ENCODE peak calls at places on chromosomes 16 and 17, in ten cellular contexts. S is colonic mucosa, O is dorsolateral prefrontal cortex, H is psoas muscle, U is prostate gland, J is heart right ventricle, B is thoracic aorta, L is body of pancreas, E is SJSA1, R is esophagus muscularis mucosa. D is an unnamed sample.

GRCh38 chr17:17648762-17649161 is 32.5 kb upstream of the RAI1 start:
- DNase-seq in S (no peak), O (no peak), H (no peak), U (no peak), J (no peak), B (no peak), L (no peak), E (peak; percentile 51), R (no peak), D (peak; percentile 57)

GRCh38 chr16:70254095-70254964 is 2.6 kb upstream of the EXOSC6 start:
- DNase-seq in S (no peak), O (no peak), H (no peak), U (no peak), J (no peak), B (no peak), L (no peak), E (no peak), R (no peak), D (no peak)

GRCh38 chr17:73513426-73513825 is 130.8 kb downstream of the SDK2 start:
- DNase-seq in S (no peak), O (peak; percentile 41), H (no peak), U (no peak), J (no peak), B (no peak), L (no peak), E (no peak), R (no peak), D (no peak)

GRCh38 chr16:77675464-77676324 is 46.6 kb upstream of the NUDT7 start:
- DNase-seq in S (peak; percentile 75), O (peak; percentile 46), H (peak; percentile 25), U (peak; percentile 75), J (peak; percentile 71), B (peak; percentile 47), L (peak; percentile 73), E (peak; percentile 58), R (peak; percentile 95), D (peak; percentile 67)

GRCh38 chr17:65297384-65297783 is 160.2 kb downstream of the RGS9 start:
- DNase-seq in S (no peak), O (no peak), H (no peak), U (no peak), J (no peak), B (no peak), L (no peak), E (no peak), R (no peak), D (no peak)

GRCh38 chr17:68349157-68349556 is 57.9 kb downstream of the ARSG start:
- DNase-seq in S (no peak), O (no peak), H (no peak), U (no peak), J (no peak), B (no peak), L (no peak), E (no peak), R (no peak), D (no peak)

GRCh38 chr17:79811036-79811887 is 14.4 kb upstream of the CBX8 start:
- DNase-seq in S (no peak), O (no peak), H (no peak), U (no peak), J (no peak), B (no peak), L (peak; percentile 43), E (peak; percentile 68), R (no peak), D (no peak)

GRCh38 chr17:37191219-37191618 is 184.6 kb upstream of the C17orf78 start:
- DNase-seq in S (no peak), O (no peak), H (no peak), U (no peak), J (no peak), B (no peak), L (no peak), E (no peak), R (no peak), D (no peak)

GRCh38 chr17:77610980-77611641 is 347.4 kb upstream of the TNRC6C start:
- DNase-seq in S (no peak), O (no peak), H (no peak), U (no peak), J (no peak), B (no peak), L (no peak), E (no peak), R (no peak), D (no peak)

GRCh38 chr17:77049440-77049839 is 91.3 kb upstream of the SEC14L1 start:
- DNase-seq in S (no peak), O (no peak), H (no peak), U (no peak), J (no peak), B (no peak), L (no peak), E (no peak), R (no peak), D (no peak)

GRCh38 chr17:76867578-76868175 is 527 bp upstream of the MGAT5B start:
- DNase-seq in S (no peak), O (peak; percentile 50), H (no peak), U (no peak), J (no peak), B (no peak), L (no peak), E (peak; percentile 78), R (no peak), D (no peak)

GRCh38 chr17:40559016-40559853 is 6.0 kb downstream of the CCR7 start:
- DNase-seq in S (no peak), O (peak; percentile 79), H (no peak), U (peak; percentile 84), J (no peak), B (no peak), L (no peak), E (no peak), R (peak; percentile 83), D (no peak)

DNA sequence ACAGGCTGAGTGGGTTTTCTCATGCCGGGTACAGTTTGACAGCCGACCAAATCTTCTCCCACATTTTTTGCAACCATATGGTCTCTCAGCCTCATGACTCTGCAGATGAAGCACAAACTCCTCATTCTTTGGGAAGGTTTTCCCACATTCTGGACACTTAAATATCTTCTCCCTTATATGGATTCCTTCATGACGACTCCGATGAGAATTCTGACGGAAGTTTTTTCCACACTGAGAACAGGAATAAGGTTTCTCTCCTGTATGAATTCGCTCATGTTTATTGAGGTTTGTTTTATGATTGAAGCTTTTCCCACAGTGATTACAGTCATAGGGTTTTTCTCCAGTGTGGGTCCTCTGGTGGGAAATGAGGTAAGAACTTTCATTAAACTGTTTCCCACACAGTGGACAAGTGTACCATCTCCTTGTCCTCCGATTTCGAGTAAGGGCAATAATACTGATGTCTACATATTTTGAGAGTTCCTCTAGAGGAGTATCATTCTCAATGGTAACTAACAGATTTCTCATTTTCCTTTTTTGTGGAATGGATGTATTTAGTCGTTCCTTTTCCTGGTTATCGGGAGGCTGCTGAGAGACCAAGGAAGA is 10.9 kb downstream of the ZNF200 start:
- DNase-seq in S (no peak), O (no peak), H (no peak), U (no peak), J (no peak), B (no peak), L (no peak), E (peak; percentile 20), R (no peak), D (no peak)
- H3K4me3 ChIP-seq in S (no peak overlapping the region), O (no peak overlapping the region), H (no peak overlapping the region), U (no peak overlapping the region), J (no peak overlapping the region), B (no peak overlapping the region), L (no peak overlapping the region), E (no peak overlapping the region), R (no peak overlapping the region), D (no peak overlapping the region)

DNA sequence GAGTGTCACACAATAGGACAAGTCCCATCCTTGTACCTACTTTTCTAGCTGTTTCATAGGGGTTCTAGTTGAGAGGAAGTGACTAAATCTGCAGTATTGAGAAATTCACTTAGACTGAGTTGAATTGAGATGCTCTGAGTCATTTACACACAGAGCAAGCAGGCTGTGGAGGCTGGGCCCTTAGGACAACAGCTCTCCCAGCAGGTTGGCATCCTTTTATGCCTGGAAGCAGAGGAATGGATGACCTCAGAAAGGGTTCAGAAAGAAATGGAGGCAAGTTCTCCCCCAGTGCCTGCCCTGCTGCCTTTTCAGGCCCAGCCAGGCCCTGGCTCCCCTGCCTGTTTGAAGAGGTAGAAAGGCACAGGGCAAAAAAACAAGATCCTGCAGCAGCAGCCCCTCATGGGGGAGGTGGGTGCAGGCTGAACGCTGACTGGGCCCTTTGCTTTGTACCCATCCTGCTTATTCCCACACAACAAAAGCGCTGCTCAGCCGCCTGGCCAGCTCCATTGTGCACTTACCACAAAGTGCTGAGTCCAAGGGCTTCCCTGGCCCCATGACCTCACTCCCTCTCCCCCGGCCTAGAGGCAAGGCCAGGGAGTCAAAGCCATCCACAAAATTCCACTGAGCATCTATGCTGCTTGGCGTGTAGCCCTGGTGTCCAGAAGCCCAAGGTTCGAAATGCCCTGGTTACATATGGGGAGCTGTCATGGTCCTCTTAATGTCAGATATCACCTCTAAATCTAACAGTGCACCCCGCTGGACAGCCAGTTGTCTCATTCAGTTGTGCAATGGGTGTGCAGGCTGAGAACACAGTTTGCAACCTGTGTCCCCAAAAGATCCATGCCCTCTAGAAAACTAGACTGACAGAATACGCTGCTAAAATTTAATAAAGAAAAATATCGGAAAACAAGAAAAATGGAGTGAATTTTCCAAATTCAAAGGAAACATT is 5.4 kb upstream of the CRYBA1 start:
- DNase-seq in S (no peak), O (no peak), H (peak; percentile 67), U (no peak), J (no peak), B (peak; percentile 74), L (no peak), E (peak; percentile 78), R (peak; percentile 90), D (peak; percentile 41)
- H3K27ac ChIP-seq in S (no peak overlapping the region), O (peak overlapping the region; percentile 90), H (no peak overlapping the region), U (no peak overlapping the region), J (no peak overlapping the region), B (peak overlapping the region; percentile 41), L (no peak overlapping the region), E (peak overlapping the region; percentile 56), R (no peak overlapping the region), D (no peak overlapping the region)

DNA sequence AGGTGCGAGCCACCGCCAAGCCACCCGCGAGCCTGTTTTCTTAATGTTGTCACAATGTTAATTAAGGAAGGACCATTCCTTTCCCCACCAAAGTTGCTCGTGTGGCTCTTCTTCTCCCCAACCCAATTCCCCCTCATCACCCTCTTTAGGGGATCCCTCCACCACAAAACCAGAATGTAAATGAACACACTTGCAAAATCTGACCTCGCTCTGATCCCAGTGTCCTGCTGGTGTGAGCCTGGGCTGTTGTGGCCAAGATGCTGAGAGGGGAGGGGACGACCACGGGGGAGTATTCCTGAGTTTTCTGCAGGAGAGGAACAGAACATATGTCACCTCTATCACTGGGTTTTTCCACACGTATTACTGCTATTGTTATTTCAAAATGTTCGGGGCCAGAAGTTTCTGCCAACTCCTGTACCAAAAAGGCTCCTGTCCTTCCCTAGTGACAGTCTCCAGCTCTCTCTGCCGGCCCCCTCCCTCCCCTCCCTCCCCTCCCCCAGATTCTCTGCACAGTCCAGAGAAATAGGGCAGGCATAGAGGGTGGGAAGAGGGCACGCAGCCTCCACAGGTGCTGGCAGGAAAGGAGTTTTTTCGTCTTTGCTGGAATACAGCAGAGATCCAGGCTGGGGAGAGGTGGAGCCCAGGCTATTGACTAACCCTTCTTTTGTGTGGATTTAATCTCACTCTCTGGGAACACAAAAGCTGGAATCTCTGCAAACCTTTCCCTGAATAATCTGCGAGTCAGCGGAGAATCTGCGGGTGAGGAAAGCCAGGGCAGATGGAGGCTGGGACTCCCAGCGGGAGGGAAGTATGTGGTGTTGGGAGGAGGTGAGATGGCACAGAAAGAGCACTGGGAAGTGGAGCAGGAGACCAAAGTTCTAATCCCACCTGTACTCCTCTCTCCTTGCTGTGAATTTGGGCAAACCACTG is 4.5 kb upstream of the CA4 start:
- DNase-seq in S (no peak), O (no peak), H (no peak), U (no peak), J (no peak), B (no peak), L (no peak), E (no peak), R (no peak), D (no peak)
- H3K4me3 ChIP-seq in S (no peak overlapping the region), O (no peak overlapping the region), H (no peak overlapping the region), U (no peak overlapping the region), J (no peak overlapping the region), B (no peak overlapping the region), L (no peak overlapping the region), E (no peak overlapping the region), R (no peak overlapping the region), D (no peak overlapping the region)

GRCh38 chr16:27339180-27339579 is 25.4 kb downstream of the IL4R start:
- DNase-seq in S (no peak), O (no peak), H (no peak), U (no peak), J (no peak), B (no peak), L (no peak), E (no peak), R (no peak), D (no peak)
- H3K27ac ChIP-seq in S (no peak overlapping the region), O (no peak overlapping the region), H (no peak overlapping the region), U (no peak overlapping the region), J (no peak overlapping the region), B (no peak overlapping the region), L (no peak overlapping the region), E (no peak overlapping the region), R (peak overlapping the region; percentile 98), D (no peak overlapping the region)